ENCODE peak calls at places on chromosomes 13 and 19, in seven cellular contexts. N is H9, D is heart right ventricle, H is endodermal cell, F is A549, L is esophagus squamous epithelium, A is GM12865. C is an unnamed sample.

GRCh38 chr19:993361-993830 is 6.8 kb upstream of the GRIN3B start:
- DNase-seq in N (no peak), D (no peak), H (no peak), F (no peak), L (no peak), A (no peak), C (no peak)

GRCh38 chr13:44174769-44175425 is 198.7 kb upstream of the SERP2 start:
- DNase-seq in N (no peak), D (no peak), H (peak), F (peak), L (no peak), A (peak), C (no peak)

GRCh38 chr13:103009061-103009840 is 57.0 kb downstream of the SLC10A2 start:
- DNase-seq in N (no peak), D (no peak), H (no peak), F (no peak), L (no peak), A (no peak), C (no peak)

GRCh38 chr19:42023121-42023942 is 29.3 kb upstream of the ATP1A3 start:
- DNase-seq in N (peak), D (no peak), H (peak), F (peak), L (no peak), A (peak), C (no peak)

GRCh38 chr19:7953060-7953459 is 9.6 kb upstream of the TIMM44 start:
- DNase-seq in N (no peak), D (no peak), H (no peak), F (no peak), L (no peak), A (no peak), C (no peak)

GRCh38 chr13:107006646-107007045 is 438.7 kb upstream of the ARGLU1 start:
- DNase-seq in N (no peak), D (no peak), H (no peak), F (no peak), L (no peak), A (no peak), C (no peak)

GRCh38 chr19:47227347-47228167 is 3.4 kb downstream of the BBC3 start:
- DNase-seq in N (peak), D (peak), H (peak), F (peak), L (peak), A (peak), C (peak)

GRCh38 chr13:33409673-33410072 is 124.1 kb upstream of the STARD13 start:
- DNase-seq in N (no peak), D (no peak), H (no peak), F (no peak), L (no peak), A (no peak), C (no peak)

GRCh38 chr19:3041302-3041701 is 12.2 kb upstream of the TLE2 start:
- DNase-seq in N (peak), D (no peak), H (peak), F (no peak), L (no peak), A (no peak), C (no peak)

GRCh38 chr19:39765091-39766076 is 13.3 kb upstream of the LEUTX start:
- DNase-seq in N (peak), D (no peak), H (peak), F (peak), L (no peak), A (peak), C (peak)

GRCh38 chr19:10505583-10506229 is 2.5 kb upstream of the KEAP1 start:
- DNase-seq in N (peak), D (peak), H (peak), F (peak), L (no peak), A (peak), C (peak)

GRCh38 chr13:41182231-41182630 is 12.1 kb downstream of the KBTBD7 start:
- DNase-seq in N (no peak), D (no peak), H (no peak), F (no peak), L (no peak), A (no peak), C (no peak)

GRCh38 chr13:35785563-35786327 is 309.3 kb upstream of the MAB21L1 start:
- DNase-seq in N (no peak), D (no peak), H (no peak), F (no peak), L (no peak), A (no peak), C (no peak)

GRCh38 chr13:112733112-112733511 is 43.3 kb downstream of the ATP11A start:
- DNase-seq in N (peak), D (no peak), H (peak), F (no peak), L (no peak), A (no peak), C (no peak)

GRCh38 chr13:59247166-59247565 is 916.6 kb downstream of the DIAPH3 start:
- DNase-seq in N (no peak), D (peak), H (no peak), F (no peak), L (no peak), A (no peak), C (no peak)

GRCh38 chr19:21221653-21222052 is 79.8 kb downstream of the ZNF431 start:
- DNase-seq in N (no peak), D (no peak), H (no peak), F (no peak), L (no peak), A (no peak), C (no peak)

GRCh38 chr19:31146546-31147183 is 202.6 kb downstream of the TSHZ3 start:
- DNase-seq in N (no peak), D (no peak), H (no peak), F (no peak), L (no peak), A (no peak), C (no peak)

GRCh38 chr13:82749551-82749950 is 1132.7 kb downstream of the SLITRK1 start:
- DNase-seq in N (no peak), D (no peak), H (no peak), F (no peak), L (no peak), A (no peak), C (no peak)

GRCh38 chr19:56838930-56839664 is 1.4 kb downstream of the PEG3 start:
- DNase-seq in N (no peak), D (peak), H (no peak), F (peak), L (peak), A (no peak), C (no peak)

GRCh38 chr19:41997121-41997850 is 3.3 kb upstream of the ATP1A3 start:
- DNase-seq in N (peak), D (peak), H (peak), F (peak), L (no peak), A (peak), C (peak)

GRCh38 chr13:102374726-102375125 is 27.1 kb downstream of the FGF14 start:
- DNase-seq in N (no peak), D (no peak), H (no peak), F (no peak), L (no peak), A (no peak), C (no peak)

GRCh38 chr13:101523732-101524131 is 71.3 kb downstream of the ITGBL1 start:
- DNase-seq in N (no peak), D (no peak), H (no peak), F (no peak), L (no peak), A (no peak), C (no peak)

GRCh38 chr13:78131811-78132210 is 213.2 kb upstream of the EDNRB start:
- DNase-seq in N (no peak), D (no peak), H (no peak), F (no peak), L (no peak), A (no peak), C (no peak)
- TF ChIP-seq CTCF in N (peak), D (no peak), H (peak), F (peak), L (no peak), A (peak), C (no peak)

GRCh38 chr13:91647361-91647970 is 249.0 kb downstream of the GPC5 start:
- DNase-seq in N (peak), D (peak), H (peak), F (peak), L (no peak), A (peak), C (no peak)
- TF ChIP-seq CTCF in N (peak), D (peak), H (peak), F (peak), L (no peak), A (peak), C (no peak)

GRCh38 chr19:36331353-36332228 is 47.4 kb downstream of the ZFP14 start:
- DNase-seq in N (peak), D (peak), H (peak), F (peak), L (peak), A (peak), C (peak)
- TF ChIP-seq CTCF in N (no peak), D (no peak), H (peak), F (no peak), L (no peak), A (no peak), C (no peak)

DNA sequence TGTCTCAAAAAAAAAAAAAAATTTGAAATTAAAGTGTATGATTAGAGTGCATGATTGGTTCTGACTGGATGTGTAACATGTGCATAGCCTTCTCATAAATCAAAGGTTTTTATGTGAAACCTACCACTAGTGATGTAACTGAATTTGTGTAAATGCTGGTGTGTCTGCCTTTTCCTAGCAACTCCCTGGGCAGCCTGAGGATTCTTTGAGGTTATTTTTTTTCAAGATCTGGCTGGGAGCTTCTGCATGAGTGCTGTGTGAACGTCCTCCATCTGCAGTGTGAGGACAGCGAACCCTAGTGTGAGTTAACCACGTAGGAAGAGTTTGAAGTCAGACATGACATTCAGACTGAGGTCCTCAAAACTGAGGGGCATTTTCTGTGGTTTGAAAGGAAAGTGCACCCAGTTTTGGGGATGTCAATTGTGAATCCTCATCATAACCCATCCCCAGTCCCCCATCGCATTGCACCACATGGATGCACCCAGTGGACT is 39.9 kb downstream of the DPRX start:
- DNase-seq in N (no peak), D (no peak), H (no peak), F (no peak), L (no peak), A (no peak), C (no peak)
- TF ChIP-seq CTCF in N (no peak), D (no peak), H (no peak), F (no peak), L (no peak), A (no peak), C (no peak)

DNA sequence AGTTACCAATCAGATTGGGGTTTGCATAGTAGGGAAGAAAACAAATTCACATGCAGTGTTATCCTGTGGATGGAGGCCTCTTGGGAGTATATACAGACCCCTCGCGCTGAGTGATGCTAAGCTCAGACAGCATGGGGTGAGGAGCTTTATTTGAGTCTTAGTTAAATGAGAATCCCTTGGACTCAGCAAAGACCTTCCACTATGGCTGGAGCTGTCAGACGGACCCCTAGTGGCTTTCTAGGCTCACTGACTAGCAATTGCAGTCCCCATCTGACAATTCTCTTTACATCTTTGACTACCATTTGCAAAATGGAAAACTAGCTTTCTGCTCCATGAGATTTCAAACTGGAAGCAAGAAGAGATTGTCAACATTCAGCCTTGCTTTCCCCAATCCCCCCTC is 90.4 kb downstream of the STOML3 start:
- DNase-seq in N (no peak), D (no peak), H (peak), F (no peak), L (no peak), A (no peak), C (no peak)
- TF ChIP-seq CTCF in N (peak), D (no peak), H (peak), F (no peak), L (no peak), A (no peak), C (no peak)

DNA sequence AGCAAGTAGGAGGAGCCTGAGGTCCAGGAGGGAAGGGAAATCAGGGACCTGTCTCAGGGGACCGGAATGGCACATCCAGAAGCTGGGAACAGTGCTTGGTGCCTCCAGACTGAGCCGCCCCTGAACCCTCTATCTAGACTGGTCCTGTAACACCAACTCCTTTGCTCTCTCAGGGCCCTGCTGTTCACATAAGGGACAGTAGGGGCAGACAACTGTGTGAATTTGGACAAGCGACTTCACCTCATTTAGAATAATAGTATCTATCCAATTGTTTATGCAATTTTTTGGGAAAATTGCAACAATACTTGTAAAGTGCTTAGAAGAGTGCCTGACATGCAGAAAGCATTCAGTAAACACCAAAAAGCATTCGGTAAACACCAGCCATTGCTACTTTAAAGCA is 14.0 kb downstream of the SYMPK start:
- DNase-seq in N (no peak), D (no peak), H (no peak), F (peak), L (no peak), A (no peak), C (no peak)
- TF ChIP-seq CTCF in N (peak), D (no peak), H (peak), F (no peak), L (no peak), A (peak), C (no peak)

GRCh38 chr13:79654520-79654919 is 173.6 kb downstream of the NDFIP2 start:
- DNase-seq in N (no peak), D (no peak), H (no peak), F (no peak), L (no peak), A (no peak), C (no peak)

GRCh38 chr13:79660361-79660760 is 179.4 kb downstream of the NDFIP2 start:
- DNase-seq in N (no peak), D (no peak), H (no peak), F (no peak), L (no peak), A (no peak), C (no peak)

GRCh38 chr13:79659161-79659560 is 178.2 kb downstream of the NDFIP2 start:
- DNase-seq in N (no peak), D (peak), H (no peak), F (no peak), L (no peak), A (no peak), C (no peak)

GRCh38 chr13:79655509-79655908 is 174.6 kb downstream of the NDFIP2 start:
- DNase-seq in N (no peak), D (no peak), H (no peak), F (no peak), L (no peak), A (no peak), C (no peak)

DNA sequence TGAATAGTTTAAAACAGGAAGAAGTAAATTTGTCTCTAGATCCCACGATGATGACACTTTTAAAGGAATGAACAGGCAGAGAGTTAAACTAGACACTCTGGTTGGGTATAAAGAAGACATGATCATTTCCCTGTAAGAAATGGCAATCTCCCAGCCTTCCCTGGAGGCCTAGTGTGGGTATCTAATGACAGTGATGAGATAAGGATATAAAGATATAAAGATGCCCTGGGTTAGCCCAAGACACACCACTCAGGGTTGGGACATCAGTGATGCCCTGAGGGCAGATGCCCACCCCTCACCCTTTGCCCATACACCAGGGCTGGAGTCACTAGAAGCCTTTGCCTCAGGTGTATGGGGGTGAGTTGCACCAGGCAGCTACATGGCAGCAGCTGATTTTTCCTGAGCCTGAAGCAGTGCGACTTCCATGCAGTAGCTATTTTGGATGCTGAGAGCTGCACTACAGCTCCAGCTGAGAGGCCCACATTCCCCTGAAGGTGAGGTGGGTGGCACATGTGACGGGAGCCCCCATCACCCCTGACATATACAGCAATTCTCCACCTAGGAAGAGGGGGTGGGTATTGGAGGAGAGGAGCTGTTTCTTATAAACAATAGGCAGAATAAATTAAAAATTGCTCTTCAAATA is 177.5 kb downstream of the NDFIP2 start:
- DNase-seq in N (no peak), D (peak), H (no peak), F (no peak), L (no peak), A (no peak), C (no peak)
- TF ChIP-seq CTCF in N (no peak), D (no peak), H (no peak), F (no peak), L (no peak), A (no peak), C (no peak)

DNA sequence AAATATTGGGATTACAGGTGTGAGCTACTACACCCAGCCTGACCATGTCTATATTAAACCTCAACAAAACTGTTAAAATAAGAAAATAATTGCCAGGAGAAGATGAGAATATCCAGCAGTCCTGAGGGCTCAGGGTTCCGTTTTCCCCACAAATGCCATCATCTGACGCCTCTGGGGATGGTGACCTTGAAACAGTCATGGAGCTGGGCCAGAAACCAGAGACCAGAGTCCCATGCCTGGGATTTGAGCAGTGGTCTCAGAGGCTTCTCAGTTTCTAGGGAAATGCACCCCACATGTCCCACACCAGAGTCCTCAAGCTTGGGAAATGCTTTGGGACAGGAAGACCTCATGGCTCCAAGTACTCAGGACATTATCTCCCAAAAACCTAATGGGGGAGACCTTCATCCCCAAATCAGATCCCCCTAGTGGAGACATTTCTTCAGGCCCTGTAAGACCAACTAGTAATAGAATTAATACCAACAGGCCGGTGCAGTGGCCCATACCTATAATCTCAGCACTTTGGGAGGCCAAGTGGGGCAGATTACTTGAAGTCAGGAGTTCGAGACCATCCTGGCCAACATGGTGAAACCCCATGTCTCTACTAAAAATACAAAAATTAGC is 2.9 kb upstream of the MAP1S start:
- DNase-seq in N (no peak), D (no peak), H (no peak), F (no peak), L (no peak), A (no peak), C (no peak)
- TF ChIP-seq CTCF in N (peak), D (no peak), H (peak), F (no peak), L (no peak), A (peak), C (no peak)

DNA sequence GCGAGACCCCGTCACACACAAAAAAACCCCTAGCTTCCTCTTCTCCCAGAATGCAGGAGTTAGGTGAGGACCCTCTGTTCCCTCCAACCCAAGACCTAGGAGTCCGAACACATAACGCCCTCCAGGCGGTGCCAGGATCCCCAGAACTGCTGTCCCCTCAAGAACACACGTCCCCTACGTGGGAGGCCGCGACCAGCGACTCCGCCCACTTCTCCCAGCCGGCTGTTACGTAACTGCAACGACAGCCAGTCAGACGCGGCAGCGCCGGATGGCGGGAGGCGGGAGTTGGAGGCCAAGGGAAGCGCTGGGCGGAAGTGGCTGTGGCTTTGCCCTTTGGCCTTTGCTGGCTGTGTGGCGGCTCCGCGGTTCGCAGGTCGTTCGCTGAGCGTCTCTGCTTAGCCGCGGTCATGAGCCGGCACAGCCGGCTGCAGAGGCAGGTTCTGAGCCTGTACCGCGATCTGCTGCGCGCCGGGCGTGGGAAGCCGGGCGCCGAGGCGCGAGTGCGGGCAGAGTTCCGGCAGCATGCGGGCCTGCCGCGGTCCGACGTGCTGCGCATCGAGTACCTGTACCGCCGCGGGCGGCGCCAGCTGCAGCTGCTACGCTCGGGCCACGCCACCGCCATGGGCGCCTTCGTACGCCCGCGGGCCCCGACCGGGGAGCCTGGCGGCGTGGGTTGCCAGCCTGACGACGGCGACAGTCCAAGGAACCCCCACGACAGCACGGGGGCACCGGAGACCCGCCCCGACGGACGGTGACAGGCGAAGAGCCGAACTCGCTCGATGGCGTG is at the start of gene SDHAF1:
- DNase-seq in N (peak), D (peak), H (peak), F (peak), L (peak), A (peak), C (peak)
- TF ChIP-seq CTCF in N (no peak), D (no peak), H (peak), F (peak), L (no peak), A (no peak), C (no peak)

C was measured in CD8-positive, alpha-beta T cell.